ENCODE peak calls at places on chromosome X, in five cellular contexts. H is IMR-90, C is esophagus muscularis mucosa, Q is lung, J is left lung. D is an unnamed sample.

GRCh38 chrX:31702208-31702607 is 630.4 kb upstream of the FTHL17 start:
- DNase-seq in H (no peak), C (no peak), Q (no peak), J (no peak), D (no peak)

GRCh38 chrX:10415704-10416001 is 204.7 kb downstream of the MID1 start:
- DNase-seq in H (peak; percentile 51), C (no peak), Q (no peak), J (no peak), D (no peak)

GRCh38 chrX:27728291-27728690 is 79.5 kb upstream of the MAGEB10 start:
- DNase-seq in H (peak; percentile 42), C (no peak), Q (no peak), J (no peak), D (no peak)

GRCh38 chrX:78708171-78708570 is 39.3 kb upstream of the LPAR4 start:
- DNase-seq in H (peak; percentile 41), C (no peak), Q (no peak), J (no peak), D (no peak)

GRCh38 chrX:16148896-16149295 is 18.4 kb upstream of the MAGEB17 start:
- DNase-seq in H (no peak), C (no peak), Q (no peak), J (no peak), D (no peak)

GRCh38 chrX:43474321-43474720 is 181.8 kb upstream of the MAOA start:
- DNase-seq in H (no peak), C (no peak), Q (no peak), J (no peak), D (no peak)

GRCh38 chrX:3599787-3600465 is 113.5 kb downstream of the PRKX start:
- DNase-seq in H (no peak), C (no peak), Q (no peak), J (no peak), D (no peak)

GRCh38 chrX:22652596-22652995 is 347.2 kb upstream of the DDX53 start:
- DNase-seq in H (peak; percentile 50), C (no peak), Q (no peak), J (no peak), D (peak; percentile 4)

GRCh38 chrX:154084449-154085300 is 12.8 kb downstream of the MECP2 start:
- DNase-seq in H (no peak), C (no peak), Q (no peak), J (no peak), D (no peak)

GRCh38 chrX:9865804-9866471 is 79.7 kb downstream of the SHROOM2 start:
- DNase-seq in H (peak; percentile 61), C (no peak), Q (no peak), J (no peak), D (no peak)

GRCh38 chrX:72348247-72348979 is 42.7 kb upstream of the CITED1 start:
- DNase-seq in H (no peak), C (no peak), Q (no peak), J (no peak), D (no peak)

GRCh38 chrX:121000589-121000988 is 15.0 kb upstream of the CT47A1 start:
- DNase-seq in H (no peak), C (no peak), Q (no peak), J (no peak), D (no peak)

GRCh38 chrX:103187953-103188475 is 26.9 kb upstream of the BEX4 start:
- DNase-seq in H (no peak), C (no peak), Q (no peak), J (no peak), D (no peak)

GRCh38 chrX:9566150-9566621 is 101.3 kb downstream of the TBL1X start:
- DNase-seq in H (peak; percentile 91), C (no peak), Q (no peak), J (peak; percentile 56), D (peak; percentile 16)

GRCh38 chrX:20309796-20310195 is 43.1 kb upstream of the RPS6KA3 start:
- DNase-seq in H (peak; percentile 73), C (no peak), Q (no peak), J (no peak), D (no peak)

DNA sequence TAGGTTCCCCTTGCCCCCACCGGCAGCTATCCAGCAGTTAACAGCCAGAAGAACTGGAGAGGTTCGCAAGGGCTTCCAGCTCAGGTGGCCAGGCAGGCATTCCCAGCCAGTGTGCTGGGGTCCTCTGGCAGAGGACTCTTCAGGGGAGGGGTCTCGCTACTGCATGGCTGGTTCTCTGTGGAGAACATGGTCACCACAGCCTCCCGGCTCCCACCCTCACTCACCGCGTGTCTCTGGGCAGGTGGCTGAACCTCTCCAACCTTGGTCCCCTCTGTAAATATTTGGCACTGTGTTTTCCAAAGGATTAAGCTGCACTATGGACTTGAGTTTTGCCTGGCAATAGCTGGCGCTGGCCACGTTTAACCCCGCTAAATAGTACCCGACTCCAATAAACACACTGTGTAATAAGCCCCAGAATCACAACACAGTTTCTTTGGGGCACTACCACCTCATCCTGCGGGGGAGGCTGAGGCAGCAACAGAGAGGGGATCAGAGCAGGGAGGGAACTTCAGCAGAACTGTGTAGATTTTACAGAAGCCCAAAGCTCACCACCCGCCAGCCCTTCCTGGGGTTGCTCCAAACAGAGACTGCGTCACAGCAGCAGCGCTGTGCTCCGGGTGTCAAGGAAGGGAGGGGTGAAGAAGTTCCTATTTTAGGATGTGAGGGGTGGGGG is 15.2 kb downstream of the BCOR start:
- DNase-seq in H (no peak), C (no peak), Q (no peak), J (no peak), D (no peak)
- H3K4me3 ChIP-seq in H (no peak overlapping the region), C (peak overlapping the region; percentile 50), Q (no peak overlapping the region), J (no peak overlapping the region), D (no peak overlapping the region)

GRCh38 chrX:128816919-128817318 is 706.4 kb downstream of the SMARCA1 start:
- DNase-seq in H (no peak), C (no peak), Q (no peak), J (no peak), D (no peak)
- TF ChIP-seq CTCF in H (peak; percentile 2), C (peak; percentile 3), Q (no peak), J (no peak), D (no peak)

GRCh38 chrX:40154229-40154852 is 56.6 kb upstream of the BCOR start:
- DNase-seq in H (no peak), C (no peak), Q (no peak), J (no peak), D (peak; percentile 57)
- H3K27ac ChIP-seq in H (peak overlapping the region; percentile 23), C (peak overlapping the region; percentile 75), Q (peak overlapping the region; percentile 52), J (peak overlapping the region; percentile 70), D (peak overlapping the region; percentile 89)

GRCh38 chrX:2501246-2502102 is 698 bp upstream of the DHRSX start:
- DNase-seq in H (no peak), C (no peak), Q (no peak), J (peak; percentile 33), D (no peak)
- H3K4me3 ChIP-seq in H (peak overlapping the region; percentile 68), C (peak overlapping the region; percentile 77), Q (no peak overlapping the region), J (no peak overlapping the region), D (peak overlapping the region; percentile 86)

GRCh38 chrX:69503228-69503834 is 795 bp upstream of the NALF2 start:
- DNase-seq in H (no peak), C (no peak), Q (no peak), J (no peak), D (no peak)
- TF ChIP-seq CTCF in H (no peak), C (peak; percentile 13), Q (no peak), J (no peak), D (no peak)

GRCh38 chrX:13933352-13933751 is 96.3 kb downstream of the GEMIN8 start:
- DNase-seq in H (no peak), C (no peak), Q (no peak), J (no peak), D (no peak)
- H3K27ac ChIP-seq in H (no peak overlapping the region), C (no peak overlapping the region), Q (no peak overlapping the region), J (no peak overlapping the region), D (no peak overlapping the region)

DNA sequence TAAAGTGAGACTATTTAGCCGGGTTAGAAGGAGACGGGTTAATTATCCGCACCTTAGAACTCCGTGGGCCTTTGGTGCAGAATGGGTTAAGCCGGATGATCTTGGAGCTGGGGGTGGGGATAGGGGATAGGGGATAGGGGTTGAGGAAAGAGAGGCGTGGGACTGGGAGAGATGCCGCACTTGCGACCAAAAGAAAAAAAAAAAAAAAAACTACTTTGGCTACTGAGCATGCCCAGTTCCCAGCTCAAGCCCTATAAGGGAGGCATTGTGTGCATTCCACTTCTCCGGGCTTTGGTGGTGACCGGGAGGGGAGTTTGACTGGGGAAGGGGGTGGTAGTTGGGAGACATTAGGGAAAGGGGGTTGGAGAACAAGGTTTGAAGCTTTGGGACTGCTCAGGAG is at the start of gene SLITRK4:
- DNase-seq in H (no peak), C (no peak), Q (no peak), J (no peak), D (no peak)
- H3K4me3 ChIP-seq in H (no peak within 1 kb of the TSS), C (peak within 1 kb of the TSS; percentile 45), Q (no peak within 1 kb of the TSS), J (no peak within 1 kb of the TSS), D (peak within 1 kb of the TSS; percentile 44)

GRCh38 chrX:119753639-119754257 is 4.6 kb upstream of the SOWAHD start:
- DNase-seq in H (peak; percentile 24), C (no peak), Q (no peak), J (peak; percentile 15), D (no peak)
- TF ChIP-seq CTCF in H (peak; percentile 45), C (peak; percentile 32), Q (peak; percentile 3), J (peak; percentile 33), D (no peak)

D was measured in heart right ventricle.